ENCODE peak calls at places on chromosomes 12 and 14, in four cellular contexts. J is stimulated activated CD4-positive, alpha-beta T cell treated with anti-CD3 and anti-CD28 coated beads, Interleukin-1b, Interleukin-23, amount 100 ng/mL, for 24 hours; O is Kasumi-1; D is endothelial cell of umbilical vein. S is an unnamed sample.

GRCh38 chr12:45598761-45599160 is 130.7 kb upstream of the ARID2 start:
- DNase-seq in J (no peak), O (no peak), D (no peak), S (no peak)

GRCh38 chr12:99454539-99455172 is 192.9 kb upstream of the GARIN6 start:
- DNase-seq in J (no peak), O (no peak), D (no peak), S (no peak)

GRCh38 chr12:69898236-69898635 is 73.2 kb downstream of the MYRFL start:
- DNase-seq in J (no peak), O (no peak), D (no peak), S (peak)

GRCh38 chr12:44835641-44836379 is 40.3 kb downstream of the NELL2 start:
- DNase-seq in J (no peak), O (no peak), D (no peak), S (peak)

GRCh38 chr14:30698463-30698862 is 76.3 kb downstream of the SCFD1 start:
- DNase-seq in J (no peak), O (no peak), D (no peak), S (no peak)

GRCh38 chr12:1539135-1539534 is 55.2 kb downstream of the FBXL14 start:
- DNase-seq in J (no peak), O (no peak), D (no peak), S (no peak)

GRCh38 chr14:46054526-46054925 is 597.1 kb downstream of the RPL10L start:
- DNase-seq in J (no peak), O (no peak), D (peak), S (peak)

GRCh38 chr12:123908884-123909807 is 63.5 kb downstream of the CCDC92 start:
- DNase-seq in J (no peak), O (no peak), D (no peak), S (no peak)

GRCh38 chr12:108630481-108631207 is 3.0 kb downstream of the SELPLG start:
- DNase-seq in J (no peak), O (no peak), D (no peak), S (peak)